ENCODE peak calls at places on chromosomes 4 and X, in five cellular contexts. K, E, C, T and X are unnamed samples.

GRCh38 chrX:19839770-19840254 is 47.6 kb downstream of the SH3KBP1 start:
- DNase-seq in C (no peak), T (no peak), K (no peak), E (no peak), X (no peak)

GRCh38 chr4:100582146-100582545 is 64.3 kb upstream of the EMCN start:
- DNase-seq in K (no peak), T (no peak), C (no peak), E (no peak), X (no peak)

GRCh38 chr4:105197777-105198176 is 51.1 kb downstream of the TET2 start:
- DNase-seq in E (no peak), C (no peak), K (no peak), T (no peak), X (no peak)

GRCh38 chr4:10977534-10977933 is 293.0 kb upstream of the CLNK start:
- DNase-seq in K (no peak), C (no peak), E (no peak), T (no peak), X (no peak)

GRCh38 chr4:159018062-159018629 is 84.7 kb upstream of the RAPGEF2 start:
- DNase-seq in T (no peak), E (peak; percentile 41), C (no peak), K (no peak), X (no peak)

GRCh38 chrX:79570524-79571240 is 203.5 kb upstream of the ITM2A start:
- DNase-seq in E (no peak), C (no peak), T (no peak), K (no peak), X (no peak)

GRCh38 chrX:19758536-19758935 is 128.9 kb downstream of the SH3KBP1 start:
- DNase-seq in T (peak; percentile 26), E (no peak), K (no peak), C (no peak), X (no peak)

GRCh38 chrX:9770319-9770718 is 4.7 kb upstream of the GPR143 start:
- DNase-seq in C (no peak), K (no peak), E (no peak), T (no peak), X (no peak)

GRCh38 chr4:40881096-40881495 is 131.3 kb downstream of the NSUN7 start:
- DNase-seq in E (no peak), C (no peak), K (no peak), T (no peak), X (no peak)

GRCh38 chr4:8516996-8517550 is 63.1 kb upstream of the GPR78 start:
- DNase-seq in E (no peak), C (no peak), T (no peak), K (no peak), X (no peak)

GRCh38 chr4:106603471-106603870 is 234.9 kb upstream of the GIMD1 start:
- DNase-seq in E (no peak), T (no peak), C (no peak), K (no peak), X (no peak)
- TF ChIP-seq POLR2AphosphoS5 in E (no peak), T (no peak), C (no peak), K (no peak), X (no peak)

GRCh38 chr4:128684031-128684430 is 125.5 kb upstream of the JADE1 start:
- DNase-seq in K (no peak), E (no peak), T (no peak), C (no peak), X (no peak)

GRCh38 chr4:128688846-128689467 is 120.5 kb upstream of the JADE1 start:
- DNase-seq in K (no peak), C (no peak), E (peak; percentile 62), T (no peak), X (no peak)

GRCh38 chr4:128686810-128687209 is 122.7 kb upstream of the JADE1 start:
- DNase-seq in K (no peak), T (no peak), E (no peak), C (no peak), X (no peak)

GRCh38 chr4:128688025-128688721 is 121.3 kb upstream of the JADE1 start:
- DNase-seq in C (no peak), K (no peak), T (no peak), E (no peak), X (no peak)

GRCh38 chr4:128686032-128686465 is 123.5 kb upstream of the JADE1 start:
- DNase-seq in C (no peak), T (peak; percentile 20), E (no peak), K (no peak), X (no peak)
- H3K4me1 ChIP-seq in C (peaks cover 25% of the 10 kb centered on the region), T (peaks cover 15% of the 10 kb centered on the region), E (no peaks in the 10 kb centered on the region), K (peaks cover 9% of the 10 kb centered on the region), X (no peaks in the 10 kb centered on the region)

DNA sequence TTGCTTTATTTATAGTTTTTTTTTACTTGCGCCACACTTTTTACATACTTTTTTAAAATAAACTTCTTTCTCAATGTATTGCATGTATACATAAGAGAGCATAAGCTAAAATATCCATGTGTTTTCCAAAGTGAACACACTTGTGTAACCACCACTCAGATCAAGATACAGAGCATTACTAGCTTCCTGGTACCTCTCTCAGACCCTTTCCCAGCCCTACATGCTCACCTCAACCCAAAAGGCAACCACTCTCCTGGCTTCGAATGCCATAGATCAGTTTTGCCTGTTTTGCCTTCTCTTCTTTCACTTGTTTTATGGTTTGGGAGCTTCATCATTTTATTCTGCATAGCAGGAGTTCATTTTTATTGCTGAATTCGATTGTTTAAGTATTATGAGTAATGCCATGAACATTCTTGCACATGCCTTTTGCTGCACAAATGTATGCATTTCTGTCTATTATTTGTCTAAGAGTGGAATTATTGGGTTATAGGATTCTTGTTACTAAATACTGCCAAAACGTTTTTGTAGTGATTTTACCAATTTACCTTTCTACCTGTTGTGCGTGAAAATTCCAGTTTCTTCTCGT is 45.9 kb upstream of the NUDT6 start:
- DNase-seq in T (no peak), K (no peak), E (no peak), C (no peak), X (no peak)
- TF ChIP-seq EP300 in T (no peak), K (no peak), E (no peak), C (no peak), X (no peak)

DNA sequence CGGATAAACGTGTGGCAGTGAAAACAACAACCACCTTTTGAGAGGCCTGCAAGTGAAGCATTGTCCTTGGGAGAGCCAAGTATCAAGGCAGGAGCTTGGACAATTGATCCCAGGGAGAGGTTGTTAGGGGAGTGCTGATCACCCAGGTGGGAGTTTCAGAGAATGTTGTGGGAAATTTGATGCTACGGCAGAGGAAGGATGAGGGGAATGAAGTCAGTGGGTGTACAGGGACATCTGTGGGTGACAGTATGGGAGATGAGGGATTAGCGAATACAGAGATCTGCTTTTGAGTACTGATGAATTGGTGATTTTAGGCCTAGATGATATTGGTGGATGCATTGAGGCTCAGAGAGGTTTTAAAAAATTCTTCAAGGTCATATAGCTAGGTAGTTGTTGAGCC is 4.3 kb downstream of the GNL3L start:
- DNase-seq in C (no peak), K (no peak), T (no peak), E (no peak), X (no peak)
- TF ChIP-seq POLR2AphosphoS5 in C (no peak), K (no peak), T (no peak), E (no peak), X (no peak)

GRCh38 chrX:134177527-134177926 is 59.5 kb upstream of the CCDC160 start:
- DNase-seq in K (no peak), T (no peak), E (no peak), C (no peak), X (no peak)
- H3K4me1 ChIP-seq in K (no peaks in the 10 kb centered on the region), T (no peaks in the 10 kb centered on the region), E (no peaks in the 10 kb centered on the region), C (peaks cover 25% of the 10 kb centered on the region), X (peaks cover 13% of the 10 kb centered on the region)

GRCh38 chr4:182083681-182084410 is 159.4 kb upstream of the TENM3 start:
- DNase-seq in E (no peak), T (no peak), C (no peak), K (no peak), X (no peak)

GRCh38 chr4:182089326-182089725 is 153.9 kb upstream of the TENM3 start:
- DNase-seq in T (peak; percentile 10), K (no peak), C (no peak), E (peak; percentile 16), X (no peak)

GRCh38 chr4:182082910-182083309 is 160.3 kb upstream of the TENM3 start:
- DNase-seq in T (no peak), E (no peak), K (no peak), C (no peak), X (no peak)

GRCh38 chr4:182090186-182090585 is 153.0 kb upstream of the TENM3 start:
- DNase-seq in T (no peak), K (no peak), E (no peak), C (no peak), X (no peak)

GRCh38 chr4:182085051-182085480 is 158.1 kb upstream of the TENM3 start:
- DNase-seq in K (no peak), T (no peak), C (peak; percentile 56), E (no peak), X (no peak)
- TF ChIP-seq EP300 in K (no peak), T (no peak), C (no peak), E (no peak), X (no peak)